ENCODE peak calls at places on chromosome 2, in six cellular contexts. Q is GM10248; R is midbrain; F is NAMALWA; G is CD4-positive, alpha-beta T cell; A is activated naive CD4-positive, alpha-beta T cell treated with anti-CD3 and anti-CD28 coated beads, Interleukin-2, amount 50 U/mL, for 16 hours. O is an unnamed sample.

GRCh38 chr2:229221641-229222040 is 49.4 kb downstream of the PID1 start:
- DNase-seq in Q (no peak), R (no peak), G (no peak), F (no peak), A (no peak), O (no peak)

GRCh38 chr2:128369126-128369555 is 50.5 kb upstream of the HS6ST1 start:
- DNase-seq in F (no peak), Q (no peak), R (no peak), A (no peak), G (no peak), O (peak; percentile 25)

GRCh38 chr2:9345343-9345742 is 78.0 kb downstream of the ITGB1BP1 start:
- DNase-seq in R (no peak), Q (no peak), F (no peak), G (no peak), A (no peak), O (no peak)

GRCh38 chr2:120552800-120553471 is 182.7 kb upstream of the GLI2 start:
- DNase-seq in A (no peak), R (peak; percentile 72), Q (peak; percentile 56), F (no peak), G (no peak), O (no peak)

GRCh38 chr2:161077367-161078210 is 82.6 kb upstream of the TANK start:
- DNase-seq in R (no peak), G (peak; percentile 35), A (peak; percentile 49), Q (peak; percentile 20), F (no peak), O (peak; percentile 69)

GRCh38 chr2:61423714-61424113 is 47.2 kb downstream of the USP34 start:
- DNase-seq in F (no peak), A (no peak), G (no peak), Q (no peak), R (no peak), O (no peak)

GRCh38 chr2:225337183-225337582 is 62.3 kb upstream of the NYAP2 start:
- DNase-seq in G (no peak), Q (no peak), R (no peak), A (no peak), F (no peak), O (no peak)

GRCh38 chr2:175576270-175576669 is 394.8 kb upstream of the ATP5MC3 start:
- DNase-seq in Q (no peak), R (no peak), A (no peak), G (no peak), F (no peak), O (no peak)

GRCh38 chr2:236872971-236873370 is 212.7 kb upstream of the COPS8 start:
- DNase-seq in R (no peak), Q (no peak), A (no peak), F (no peak), G (no peak), O (no peak)

GRCh38 chr2:37585295-37585908 is 86.0 kb downstream of the CDC42EP3 start:
- DNase-seq in A (no peak), F (no peak), R (no peak), Q (peak; percentile 22), G (no peak), O (no peak)

GRCh38 chr2:237689569-237690131 is 62.3 kb downstream of the LRRFIP1 start:
- DNase-seq in A (no peak), G (no peak), Q (no peak), F (no peak), R (no peak), O (peak; percentile 23)

GRCh38 chr2:213145723-213146242 is 5.6 kb downstream of the IKZF2 start:
- DNase-seq in R (no peak), Q (no peak), F (no peak), G (no peak), A (no peak), O (no peak)

GRCh38 chr2:207513577-207514257 is 16.0 kb upstream of the CREB1 start:
- DNase-seq in A (no peak), F (no peak), R (no peak), Q (no peak), G (no peak), O (no peak)

GRCh38 chr2:8229546-8229986 is 452.3 kb upstream of the ID2 start:
- DNase-seq in R (no peak), Q (peak; percentile 62), F (peak; percentile 70), A (peak; percentile 37), G (peak; percentile 8), O (peak; percentile 21)

GRCh38 chr2:152446213-152446612 is 111.2 kb downstream of the FMNL2 start:
- DNase-seq in Q (no peak), G (no peak), A (no peak), F (no peak), R (no peak), O (no peak)